ENCODE peak calls at places on chromosome 15, in eight cellular contexts. One of them, this sample, is unnamed.

GRCh38 chr15:74259324-74259712 is 23.2 kb downstream of the CCDC33 start:
- DNase-seq in stimulated activated CD4-positive, alpha-beta T cell treated with anti-CD3 and anti-CD28 coated beads, Interleukin-12 subunit alpha, Interleukin-12 subunit beta, amount 100 ng/mL, for 4 hours: no peak
- DNase-seq in mucosa of descending colon: no peak
- DNase-seq in cardiac muscle cell: no peak
- DNase-seq in COLO829: no peak
- DNase-seq in Right ventricle myocardium superior: no peak
- DNase-seq in putamen: no peak
- DNase-seq in HT1080: no peak
- DNase-seq in this sample: no peak

GRCh38 chr15:34754674-34755418 is at the start of gene GJD2:
- DNase-seq in stimulated activated CD4-positive, alpha-beta T cell treated with anti-CD3 and anti-CD28 coated beads, Interleukin-12 subunit alpha, Interleukin-12 subunit beta, amount 100 ng/mL, for 4 hours: no peak
- DNase-seq in mucosa of descending colon: no peak
- DNase-seq in cardiac muscle cell: no peak
- DNase-seq in COLO829: no peak
- DNase-seq in Right ventricle myocardium superior: no peak
- DNase-seq in putamen: no peak
- DNase-seq in HT1080: no peak
- DNase-seq in this sample: no peak

GRCh38 chr15:62993066-62993465 is 49.5 kb upstream of the TPM1 start:
- DNase-seq in stimulated activated CD4-positive, alpha-beta T cell treated with anti-CD3 and anti-CD28 coated beads, Interleukin-12 subunit alpha, Interleukin-12 subunit beta, amount 100 ng/mL, for 4 hours: no peak
- DNase-seq in mucosa of descending colon: no peak
- DNase-seq in cardiac muscle cell: no peak
- DNase-seq in COLO829: no peak
- DNase-seq in Right ventricle myocardium superior: no peak
- DNase-seq in putamen: no peak
- DNase-seq in HT1080: no peak
- DNase-seq in this sample: no peak

GRCh38 chr15:67227431-67227830 is 27.0 kb downstream of the AAGAB start:
- DNase-seq in stimulated activated CD4-positive, alpha-beta T cell treated with anti-CD3 and anti-CD28 coated beads, Interleukin-12 subunit alpha, Interleukin-12 subunit beta, amount 100 ng/mL, for 4 hours: no peak
- DNase-seq in mucosa of descending colon: no peak
- DNase-seq in cardiac muscle cell: no peak
- DNase-seq in COLO829: no peak
- DNase-seq in Right ventricle myocardium superior: no peak
- DNase-seq in putamen: no peak
- DNase-seq in HT1080: no peak
- DNase-seq in this sample: no peak

GRCh38 chr15:66253643-66254363 is at the start of gene MEGF11:
- DNase-seq in stimulated activated CD4-positive, alpha-beta T cell treated with anti-CD3 and anti-CD28 coated beads, Interleukin-12 subunit alpha, Interleukin-12 subunit beta, amount 100 ng/mL, for 4 hours: peak; percentile 4
- DNase-seq in mucosa of descending colon: peak; percentile 11
- DNase-seq in cardiac muscle cell: peak; percentile 53
- DNase-seq in COLO829: no peak
- DNase-seq in Right ventricle myocardium superior: peak; percentile 45
- DNase-seq in putamen: no peak
- DNase-seq in HT1080: peak; percentile 24
- DNase-seq in this sample: no peak

GRCh38 chr15:90101130-90101968 is 919 bp downstream of the IDH2 start:
- DNase-seq in stimulated activated CD4-positive, alpha-beta T cell treated with anti-CD3 and anti-CD28 coated beads, Interleukin-12 subunit alpha, Interleukin-12 subunit beta, amount 100 ng/mL, for 4 hours: peak; percentile 30
- DNase-seq in mucosa of descending colon: peak; percentile 65
- DNase-seq in cardiac muscle cell: peak; percentile 36
- DNase-seq in COLO829: no peak
- DNase-seq in Right ventricle myocardium superior: peak; percentile 79
- DNase-seq in putamen: peak; percentile 84
- DNase-seq in HT1080: no peak
- DNase-seq in this sample: no peak

GRCh38 chr15:90482124-90483011 is 47.4 kb upstream of the CRTC3 start:
- DNase-seq in stimulated activated CD4-positive, alpha-beta T cell treated with anti-CD3 and anti-CD28 coated beads, Interleukin-12 subunit alpha, Interleukin-12 subunit beta, amount 100 ng/mL, for 4 hours: peak; percentile 35
- DNase-seq in mucosa of descending colon: peak; percentile 71
- DNase-seq in cardiac muscle cell: peak; percentile 79
- DNase-seq in COLO829: peak; percentile 68
- DNase-seq in Right ventricle myocardium superior: no peak
- DNase-seq in putamen: peak; percentile 82
- DNase-seq in HT1080: peak; percentile 55
- DNase-seq in this sample: peak; percentile 66

GRCh38 chr15:27933562-27933961 is 165.6 kb downstream of the OCA2 start:
- DNase-seq in stimulated activated CD4-positive, alpha-beta T cell treated with anti-CD3 and anti-CD28 coated beads, Interleukin-12 subunit alpha, Interleukin-12 subunit beta, amount 100 ng/mL, for 4 hours: no peak
- DNase-seq in mucosa of descending colon: no peak
- DNase-seq in cardiac muscle cell: no peak
- DNase-seq in COLO829: peak; percentile 25
- DNase-seq in Right ventricle myocardium superior: no peak
- DNase-seq in putamen: no peak
- DNase-seq in HT1080: no peak
- DNase-seq in this sample: peak; percentile 90

GRCh38 chr15:71780349-71780976 is 29.9 kb upstream of the NR2E3 start:
- DNase-seq in stimulated activated CD4-positive, alpha-beta T cell treated with anti-CD3 and anti-CD28 coated beads, Interleukin-12 subunit alpha, Interleukin-12 subunit beta, amount 100 ng/mL, for 4 hours: peak; percentile 7
- DNase-seq in mucosa of descending colon: peak; percentile 23
- DNase-seq in cardiac muscle cell: peak; percentile 79
- DNase-seq in COLO829: peak; percentile 38
- DNase-seq in Right ventricle myocardium superior: no peak
- DNase-seq in putamen: no peak
- DNase-seq in HT1080: peak; percentile 63
- DNase-seq in this sample: peak; percentile 68

GRCh38 chr15:89068325-89068784 is 19.9 kb upstream of the ABHD2 start:
- DNase-seq in stimulated activated CD4-positive, alpha-beta T cell treated with anti-CD3 and anti-CD28 coated beads, Interleukin-12 subunit alpha, Interleukin-12 subunit beta, amount 100 ng/mL, for 4 hours: peak; percentile 22
- DNase-seq in mucosa of descending colon: no peak
- DNase-seq in cardiac muscle cell: peak; percentile 92
- DNase-seq in COLO829: peak; percentile 73
- DNase-seq in Right ventricle myocardium superior: no peak
- DNase-seq in putamen: no peak
- DNase-seq in HT1080: peak; percentile 98
- DNase-seq in this sample: peak; percentile 61

GRCh38 chr15:75674366-75674765 is 26.7 kb downstream of the SNX33 start:
- DNase-seq in stimulated activated CD4-positive, alpha-beta T cell treated with anti-CD3 and anti-CD28 coated beads, Interleukin-12 subunit alpha, Interleukin-12 subunit beta, amount 100 ng/mL, for 4 hours: no peak
- DNase-seq in mucosa of descending colon: no peak
- DNase-seq in cardiac muscle cell: no peak
- DNase-seq in COLO829: no peak
- DNase-seq in Right ventricle myocardium superior: no peak
- DNase-seq in putamen: no peak
- DNase-seq in HT1080: no peak
- DNase-seq in this sample: no peak

GRCh38 chr15:69045810-69046209 is 31.3 kb downstream of the NOX5 start:
- DNase-seq in stimulated activated CD4-positive, alpha-beta T cell treated with anti-CD3 and anti-CD28 coated beads, Interleukin-12 subunit alpha, Interleukin-12 subunit beta, amount 100 ng/mL, for 4 hours: no peak
- DNase-seq in mucosa of descending colon: no peak
- DNase-seq in cardiac muscle cell: peak; percentile 74
- DNase-seq in COLO829: no peak
- DNase-seq in Right ventricle myocardium superior: no peak
- DNase-seq in putamen: no peak
- DNase-seq in HT1080: peak; percentile 17
- DNase-seq in this sample: peak; percentile 60

GRCh38 chr15:80480909-80481308 is 76.7 kb downstream of the ARNT2 start:
- DNase-seq in stimulated activated CD4-positive, alpha-beta T cell treated with anti-CD3 and anti-CD28 coated beads, Interleukin-12 subunit alpha, Interleukin-12 subunit beta, amount 100 ng/mL, for 4 hours: no peak
- DNase-seq in mucosa of descending colon: no peak
- DNase-seq in cardiac muscle cell: peak; percentile 97
- DNase-seq in COLO829: no peak
- DNase-seq in Right ventricle myocardium superior: peak; percentile 69
- DNase-seq in putamen: no peak
- DNase-seq in HT1080: peak; percentile 86
- DNase-seq in this sample: no peak

GRCh38 chr15:82571722-82572222 is 31.5 kb upstream of the RPS17 start:
- DNase-seq in stimulated activated CD4-positive, alpha-beta T cell treated with anti-CD3 and anti-CD28 coated beads, Interleukin-12 subunit alpha, Interleukin-12 subunit beta, amount 100 ng/mL, for 4 hours: no peak
- DNase-seq in mucosa of descending colon: peak; percentile 34
- DNase-seq in cardiac muscle cell: peak; percentile 82
- DNase-seq in COLO829: peak; percentile 3
- DNase-seq in Right ventricle myocardium superior: peak; percentile 69
- DNase-seq in putamen: peak; percentile 92
- DNase-seq in HT1080: no peak
- DNase-seq in this sample: peak; percentile 77

GRCh38 chr15:90571063-90571541 is 41.4 kb downstream of the CRTC3 start:
- DNase-seq in stimulated activated CD4-positive, alpha-beta T cell treated with anti-CD3 and anti-CD28 coated beads, Interleukin-12 subunit alpha, Interleukin-12 subunit beta, amount 100 ng/mL, for 4 hours: no peak
- DNase-seq in mucosa of descending colon: peak; percentile 76
- DNase-seq in cardiac muscle cell: no peak
- DNase-seq in COLO829: peak; percentile 31
- DNase-seq in Right ventricle myocardium superior: peak; percentile 56
- DNase-seq in putamen: peak; percentile 90
- DNase-seq in HT1080: peak; percentile 84
- DNase-seq in this sample: peak; percentile 75

GRCh38 chr15:90654233-90655124 is 62.7 kb upstream of the BLM start:
- DNase-seq in stimulated activated CD4-positive, alpha-beta T cell treated with anti-CD3 and anti-CD28 coated beads, Interleukin-12 subunit alpha, Interleukin-12 subunit beta, amount 100 ng/mL, for 4 hours: no peak
- DNase-seq in mucosa of descending colon: no peak
- DNase-seq in cardiac muscle cell: peak; percentile 11
- DNase-seq in COLO829: no peak
- DNase-seq in Right ventricle myocardium superior: no peak
- DNase-seq in putamen: no peak
- DNase-seq in HT1080: peak; percentile 42
- DNase-seq in this sample: no peak

GRCh38 chr15:83207622-83208356 is at the start of gene HDGFL3:
- DNase-seq in stimulated activated CD4-positive, alpha-beta T cell treated with anti-CD3 and anti-CD28 coated beads, Interleukin-12 subunit alpha, Interleukin-12 subunit beta, amount 100 ng/mL, for 4 hours: peak; percentile 10
- DNase-seq in mucosa of descending colon: peak; percentile 62
- DNase-seq in cardiac muscle cell: peak; percentile 72
- DNase-seq in COLO829: no peak
- DNase-seq in Right ventricle myocardium superior: peak; percentile 75
- DNase-seq in putamen: peak; percentile 52
- DNase-seq in HT1080: peak; percentile 35
- DNase-seq in this sample: peak; percentile 40

GRCh38 chr15:71678191-71678590 is 132.2 kb upstream of the NR2E3 start:
- DNase-seq in stimulated activated CD4-positive, alpha-beta T cell treated with anti-CD3 and anti-CD28 coated beads, Interleukin-12 subunit alpha, Interleukin-12 subunit beta, amount 100 ng/mL, for 4 hours: no peak
- DNase-seq in mucosa of descending colon: no peak
- DNase-seq in cardiac muscle cell: no peak
- DNase-seq in COLO829: no peak
- DNase-seq in Right ventricle myocardium superior: no peak
- DNase-seq in putamen: no peak
- DNase-seq in HT1080: no peak
- DNase-seq in this sample: no peak

GRCh38 chr15:31484369-31484951 is 157.8 kb downstream of the KLF13 start:
- DNase-seq in stimulated activated CD4-positive, alpha-beta T cell treated with anti-CD3 and anti-CD28 coated beads, Interleukin-12 subunit alpha, Interleukin-12 subunit beta, amount 100 ng/mL, for 4 hours: no peak
- DNase-seq in mucosa of descending colon: peak; percentile 4
- DNase-seq in cardiac muscle cell: no peak
- DNase-seq in COLO829: no peak
- DNase-seq in Right ventricle myocardium superior: no peak
- DNase-seq in putamen: no peak
- DNase-seq in HT1080: no peak
- DNase-seq in this sample: no peak